ENCODE peak calls at places on chromosome 1, in four cellular contexts. One of them, this sample, is unnamed.
A peak's percentile ranks its signal among the peaks of the same experiment; 100 is the strongest.

GRCh38 chr1:17842686-17843085 is 87.6 kb downstream of the ACTL8 start:
- DNase-seq in GM04504: no peak
- DNase-seq in hepatocyte: no peak
- DNase-seq in HFFc6: no peak
- DNase-seq in this sample: no peak

GRCh38 chr1:109213824-109214693 is at the start of gene SARS1:
- DNase-seq in HFFc6: peak; percentile 58
- DNase-seq in hepatocyte: peak; percentile 96
- DNase-seq in GM04504: peak; percentile 77
- DNase-seq in this sample: peak; percentile 85

GRCh38 chr1:90400121-90400520 is 317.0 kb downstream of the BARHL2 start:
- DNase-seq in hepatocyte: no peak
- DNase-seq in GM04504: no peak
- DNase-seq in HFFc6: no peak
- DNase-seq in this sample: no peak

GRCh38 chr1:26754086-26754874 is 33.5 kb upstream of the PIGV start:
- DNase-seq in GM04504: no peak
- DNase-seq in hepatocyte: no peak
- DNase-seq in HFFc6: no peak
- DNase-seq in this sample: no peak

GRCh38 chr1:19368964-19369363 is 56.8 kb downstream of the SLC66A1 start:
- DNase-seq in GM04504: no peak
- DNase-seq in HFFc6: no peak
- DNase-seq in hepatocyte: no peak
- DNase-seq in this sample: no peak

GRCh38 chr1:30450818-30451233 is 272.6 kb downstream of the MATN1 start:
- DNase-seq in hepatocyte: no peak
- DNase-seq in HFFc6: no peak
- DNase-seq in GM04504: no peak
- DNase-seq in this sample: no peak

GRCh38 chr1:176118985-176119384 is 88.1 kb downstream of the COP1 start:
- DNase-seq in HFFc6: peak; percentile 15
- DNase-seq in hepatocyte: no peak
- DNase-seq in GM04504: no peak
- DNase-seq in this sample: no peak

GRCh38 chr1:27557596-27558340 is 46.2 kb downstream of the AHDC1 start:
- DNase-seq in hepatocyte: peak; percentile 85
- DNase-seq in HFFc6: no peak
- DNase-seq in GM04504: no peak
- DNase-seq in this sample: no peak

GRCh38 chr1:38025233-38025632 is 12.7 kb downstream of the UTP11 start:
- DNase-seq in hepatocyte: no peak
- DNase-seq in GM04504: no peak
- DNase-seq in HFFc6: no peak
- DNase-seq in this sample: no peak

GRCh38 chr1:231964955-231965354 is 338.4 kb downstream of the DISC1 start:
- DNase-seq in hepatocyte: no peak
- DNase-seq in GM04504: no peak
- DNase-seq in HFFc6: no peak
- DNase-seq in this sample: no peak

GRCh38 chr1:67830928-67831596 is 2.2 kb downstream of the GNG12 start:
- DNase-seq in hepatocyte: no peak
- DNase-seq in HFFc6: no peak
- DNase-seq in GM04504: no peak
- DNase-seq in this sample: no peak

GRCh38 chr1:63524166-63524565 is 841 bp downstream of the EFCAB7 start:
- DNase-seq in GM04504: no peak
- DNase-seq in hepatocyte: no peak
- DNase-seq in HFFc6: no peak
- DNase-seq in this sample: no peak

GRCh38 chr1:59043796-59044195 is 253.1 kb upstream of the FGGY start:
- DNase-seq in hepatocyte: peak; percentile 83
- DNase-seq in GM04504: peak; percentile 98
- DNase-seq in HFFc6: peak; percentile 96
- DNase-seq in this sample: peak; percentile 35

GRCh38 chr1:59318271-59318865 is 21.5 kb downstream of the FGGY start:
- DNase-seq in HFFc6: no peak
- DNase-seq in GM04504: no peak
- DNase-seq in hepatocyte: no peak
- DNase-seq in this sample: no peak

GRCh38 chr1:214524824-214525223 is 26.6 kb downstream of the PTPN14 start:
- DNase-seq in hepatocyte: no peak
- DNase-seq in GM04504: no peak
- DNase-seq in HFFc6: no peak
- DNase-seq in this sample: no peak